ENCODE peak calls at places on chromosomes 13 and 19, in six cellular contexts. K is foreskin fibroblast, P is lung, A is dorsolateral prefrontal cortex, O is AG10803, T is A549. C is an unnamed sample.
A peak's percentile ranks its signal among the peaks of the same experiment; 100 is the strongest.

GRCh38 chr19:37079238-37079637 is 1.0 kb downstream of the ZNF420 start:
- DNase-seq in K (peak; percentile 1), P (no peak), A (no peak), O (no peak), T (peak; percentile 19), C (no peak)

GRCh38 chr13:40158218-40158617 is 502.8 kb downstream of the COG6 start:
- DNase-seq in K (peak; percentile 67), P (no peak), A (no peak), O (no peak), T (no peak), C (no peak)

GRCh38 chr13:110168999-110169933 is 137.7 kb downstream of the COL4A1 start:
- DNase-seq in K (no peak), P (no peak), A (no peak), O (no peak), T (no peak), C (peak; percentile 41)

GRCh38 chr13:40776232-40776631 is 5.2 kb upstream of the MRPS31 start:
- DNase-seq in K (no peak), P (no peak), A (no peak), O (no peak), T (no peak), C (no peak)

GRCh38 chr13:48398450-48399095 is 14.3 kb downstream of the LPAR6 start:
- DNase-seq in K (peak; percentile 73), P (no peak), A (no peak), O (peak; percentile 36), T (no peak), C (no peak)

GRCh38 chr13:95788100-95788463 is 111.1 kb downstream of the DNAJC3 start:
- DNase-seq in K (no peak), P (no peak), A (no peak), O (no peak), T (no peak), C (no peak)

GRCh38 chr13:32911506-32911905 is 104.7 kb upstream of the KL start:
- DNase-seq in K (peak; percentile 57), P (no peak), A (no peak), O (peak; percentile 57), T (peak; percentile 57), C (peak; percentile 35)

GRCh38 chr19:38551450-38551813 is 66.3 kb downstream of the MAP4K1 start:
- DNase-seq in K (no peak), P (no peak), A (no peak), O (no peak), T (no peak), C (no peak)

GRCh38 chr19:57620673-57621348 is 6.8 kb downstream of the ZNF134 start:
- DNase-seq in K (peak; percentile 3), P (no peak), A (no peak), O (no peak), T (peak; percentile 67), C (no peak)

GRCh38 chr19:20365146-20365545 is 198.1 kb downstream of the ZNF486 start:
- DNase-seq in K (no peak), P (no peak), A (no peak), O (no peak), T (no peak), C (no peak)

GRCh38 chr13:114142640-114143490 is 10.4 kb upstream of the RASA3 start:
- DNase-seq in K (no peak), P (no peak), A (no peak), O (no peak), T (no peak), C (no peak)

GRCh38 chr13:26406791-26407190 is 150.7 kb upstream of the WASF3 start:
- DNase-seq in K (no peak), P (no peak), A (no peak), O (no peak), T (no peak), C (no peak)

GRCh38 chr13:61253105-61253877 is 162.4 kb downstream of the PCDH20 start:
- DNase-seq in K (no peak), P (no peak), A (no peak), O (no peak), T (no peak), C (no peak)

GRCh38 chr13:49627831-49628652 is at the start of gene ARL11:
- DNase-seq in K (no peak), P (peak; percentile 62), A (peak; percentile 54), O (no peak), T (no peak), C (no peak)

GRCh38 chr13:82275644-82276043 is 1606.6 kb downstream of the SLITRK1 start:
- DNase-seq in K (no peak), P (no peak), A (no peak), O (no peak), T (no peak), C (no peak)

GRCh38 chr19:23527797-23528196 is 132.5 kb upstream of the ZNF91 start:
- DNase-seq in K (no peak), P (no peak), A (no peak), O (no peak), T (no peak), C (no peak)

GRCh38 chr19:45834970-45835369 is 19.9 kb upstream of the RSPH6A start:
- DNase-seq in K (no peak), P (peak; percentile 65), A (no peak), O (no peak), T (no peak), C (no peak)

GRCh38 chr13:75544681-75545333 is 4.8 kb upstream of the UCHL3 start:
- DNase-seq in K (peak; percentile 90), P (no peak), A (no peak), O (peak; percentile 95), T (peak; percentile 11), C (no peak)

GRCh38 chr13:48656621-48657020 is 2.9 kb downstream of the CYSLTR2 start:
- DNase-seq in K (no peak), P (no peak), A (no peak), O (no peak), T (no peak), C (no peak)

GRCh38 chr13:114269281-114269770 is 12.1 kb upstream of the UPF3A start:
- DNase-seq in K (no peak), P (no peak), A (no peak), O (no peak), T (no peak), C (no peak)

GRCh38 chr13:40254394-40254793 is 412.0 kb downstream of the FOXO1 start:
- DNase-seq in K (no peak), P (no peak), A (no peak), O (no peak), T (peak; percentile 16), C (no peak)

DNA sequence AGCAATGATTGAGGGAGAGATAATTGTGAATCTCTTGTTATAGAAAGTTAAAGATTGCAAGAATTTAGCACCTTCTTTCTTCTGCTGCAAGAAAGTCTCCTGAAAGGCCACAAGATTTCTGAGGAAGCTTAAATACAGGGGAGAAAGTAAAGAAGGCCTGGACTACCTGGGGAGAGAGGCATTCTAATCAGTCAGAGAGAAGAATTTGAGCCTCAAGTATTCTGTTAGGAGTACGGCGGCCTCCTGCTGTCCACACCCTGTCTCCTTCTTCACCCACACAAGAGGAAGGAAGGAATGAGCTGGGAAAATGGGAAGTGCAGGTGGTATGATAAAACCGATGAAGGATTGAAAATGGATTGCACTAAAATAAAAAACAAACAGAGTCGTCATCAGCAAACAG is 474.7 kb downstream of the DIAPH3 start:
- DNase-seq in K (no peak), P (no peak), A (no peak), O (no peak), T (no peak), C (no peak)
- H3K4me3 ChIP-seq in K (no peak overlapping the region), P (no peak overlapping the region), A (no peak overlapping the region), O (no peak overlapping the region), T (no peak overlapping the region), C (no peak overlapping the region)

GRCh38 chr13:99982741-99983400 is 1.3 kb downstream of the ZIC2 start:
- DNase-seq in K (no peak), P (no peak), A (no peak), O (no peak), T (no peak), C (no peak)
- H3K4me3 ChIP-seq in K (no peak overlapping the region), P (no peak overlapping the region), A (peak overlapping the region; percentile 55), O (no peak overlapping the region), T (peak overlapping the region; percentile 92), C (peak overlapping the region; percentile 67)

DNA sequence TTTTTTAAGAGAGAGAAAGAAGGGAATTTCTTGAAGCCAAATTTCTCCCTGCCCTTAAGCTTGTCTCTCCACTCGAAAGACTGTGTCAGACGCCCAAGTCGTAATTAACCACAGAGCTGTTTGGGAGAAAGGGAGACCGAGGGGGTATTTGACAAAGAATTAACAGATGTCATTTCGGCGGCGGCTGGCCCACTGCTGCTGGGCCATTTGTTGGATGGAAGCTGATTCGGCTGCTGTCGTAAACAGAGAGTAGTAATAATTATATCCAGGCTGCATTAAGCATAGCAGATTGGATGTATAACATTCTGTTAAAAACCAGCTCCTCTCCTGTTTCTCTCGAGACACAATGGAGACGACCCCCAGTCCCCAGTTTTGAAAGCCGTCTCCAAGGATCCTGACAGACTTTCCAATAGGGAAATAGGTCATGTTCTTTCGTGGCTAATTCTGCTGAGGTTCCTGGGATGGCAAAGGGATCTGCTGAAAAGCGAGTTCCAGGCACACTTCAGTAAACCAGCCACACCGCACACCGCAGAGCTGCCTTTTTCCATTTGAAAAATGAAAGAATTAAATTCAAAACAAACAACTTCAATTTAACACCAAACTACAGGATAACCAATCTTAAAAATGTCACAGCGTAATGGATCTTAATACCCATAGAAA is 71.5 kb downstream of the KCTD15 start:
- DNase-seq in K (peak; percentile 31), P (no peak), A (no peak), O (no peak), T (no peak), C (no peak)
- H3K4me3 ChIP-seq in K (no peak overlapping the region), P (no peak overlapping the region), A (peak overlapping the region; percentile 36), O (peak overlapping the region; percentile 13), T (no peak overlapping the region), C (no peak overlapping the region)

GRCh38 chr19:50252111-50252886 is 48.9 kb downstream of the MYH14 start:
- DNase-seq in K (peak; percentile 6), P (no peak), A (no peak), O (no peak), T (peak; percentile 58), C (no peak)

GRCh38 chr19:50250450-50251136 is 47.2 kb downstream of the MYH14 start:
- DNase-seq in K (no peak), P (no peak), A (no peak), O (no peak), T (no peak), C (no peak)

GRCh38 chr19:50248413-50248812 is 45.0 kb downstream of the MYH14 start:
- DNase-seq in K (no peak), P (no peak), A (no peak), O (no peak), T (no peak), C (no peak)

GRCh38 chr19:50249636-50250035 is 46.2 kb downstream of the MYH14 start:
- DNase-seq in K (no peak), P (no peak), A (no peak), O (no peak), T (no peak), C (no peak)

GRCh38 chr19:50248826-50249225 is 45.4 kb downstream of the MYH14 start:
- DNase-seq in K (no peak), P (no peak), A (no peak), O (no peak), T (no peak), C (no peak)
- H3K4me3 ChIP-seq in K (no peak overlapping the region), P (no peak overlapping the region), A (no peak overlapping the region), O (no peak overlapping the region), T (no peak overlapping the region), C (no peak overlapping the region)